ENCODE peak calls at places on chromosomes 3 and 15, in five cellular contexts. V, O, G, U and K are unnamed samples.

GRCh38 chr15:63553388-63553791 is 43.8 kb upstream of the FBXL22 start:
- DNase-seq in O (peak), V (peak), U (no peak), G (no peak), K (no peak)

GRCh38 chr15:84750583-84751092 is 2.2 kb downstream of the ZNF592 start:
- DNase-seq in U (no peak), V (no peak), G (no peak), O (no peak), K (no peak)

GRCh38 chr3:197023998-197024651 is 5.5 kb downstream of the MELTF start:
- DNase-seq in O (no peak), G (no peak), U (no peak), V (no peak), K (no peak)

GRCh38 chr15:36210426-36210825 is 369.0 kb upstream of the CDIN1 start:
- DNase-seq in G (no peak), O (no peak), V (no peak), U (no peak), K (no peak)

GRCh38 chr3:196341142-196341541 is 3.0 kb upstream of the TM4SF19 start:
- DNase-seq in U (no peak), O (no peak), G (no peak), V (no peak), K (no peak)

GRCh38 chr3:89525597-89525996 is 418.2 kb downstream of the EPHA3 start:
- DNase-seq in V (no peak), G (no peak), O (no peak), U (no peak), K (no peak)

GRCh38 chr3:39972508-39972907 is 163.1 kb downstream of the MYRIP start:
- DNase-seq in O (no peak), U (no peak), V (no peak), G (no peak), K (no peak)

GRCh38 chr3:22103423-22103822 is 352.4 kb upstream of the ZNF385D start:
- DNase-seq in O (no peak), G (no peak), U (no peak), V (no peak), K (no peak)

GRCh38 chr15:80703965-80704364 is 8.9 kb downstream of the ABHD17C start:
- DNase-seq in O (no peak), U (no peak), V (no peak), G (no peak), K (no peak)

GRCh38 chr3:140898340-140899180 is 43.1 kb upstream of the SLC25A36 start:
- DNase-seq in O (peak), V (peak), G (peak), U (no peak), K (no peak)

GRCh38 chr3:121975702-121976302 is 46.2 kb downstream of the ILDR1 start:
- DNase-seq in O (no peak), G (no peak), V (no peak), U (no peak), K (no peak)

GRCh38 chr3:106030620-106030945 is 161.8 kb upstream of the CBLB start:
- DNase-seq in O (no peak), V (no peak), G (no peak), U (no peak), K (no peak)

GRCh38 chr3:110400315-110400714 is 671.3 kb upstream of the NECTIN3 start:
- DNase-seq in U (no peak), V (no peak), O (no peak), G (no peak), K (no peak)

GRCh38 chr15:40282144-40282869 is 557 bp downstream of the ANKRD63 start:
- DNase-seq in U (peak), G (peak), O (no peak), V (no peak), K (peak)

GRCh38 chr3:171801738-171802600 is 8.3 kb downstream of the PLD1 start:
- DNase-seq in O (peak), V (no peak), G (no peak), U (no peak), K (no peak)

GRCh38 chr15:49734831-49735508 is 114.1 kb downstream of the DTWD1 start:
- DNase-seq in G (no peak), V (no peak), O (no peak), U (no peak), K (no peak)

GRCh38 chr3:198080521-198081384 is 120.7 kb downstream of the LMLN start:
- DNase-seq in G (peak), U (peak), V (peak), O (peak), K (peak)

GRCh38 chr15:50219820-50220219 is 37.8 kb downstream of the SLC27A2 start:
- DNase-seq in O (no peak), U (no peak), G (no peak), V (no peak), K (no peak)

GRCh38 chr15:73982251-73982962 is 9.7 kb downstream of the STOML1 start:
- DNase-seq in G (no peak), U (peak), O (peak), V (no peak), K (peak)

GRCh38 chr3:76063019-76063418 is 277.7 kb upstream of the ZNF717 start:
- DNase-seq in O (peak), U (no peak), V (peak), G (no peak), K (no peak)

GRCh38 chr15:74173545-74174215 is at the start of gene ISLR:
- DNase-seq in U (peak), G (no peak), O (peak), V (no peak), K (peak)

GRCh38 chr3:20573175-20573574 is 387.2 kb upstream of the SGO1 start:
- DNase-seq in O (no peak), G (no peak), U (no peak), V (no peak), K (no peak)

GRCh38 chr15:66879968-66880367 is 177.9 kb downstream of the SMAD6 start:
- DNase-seq in G (no peak), O (no peak), V (no peak), U (no peak), K (no peak)

GRCh38 chr3:187027531-187027936 is 97.2 kb downstream of the ST6GAL1 start:
- DNase-seq in U (no peak), V (no peak), O (no peak), G (no peak), K (no peak)

GRCh38 chr15:37618368-37618767 is 316.1 kb upstream of the TMCO5A start:
- DNase-seq in V (no peak), O (no peak), G (no peak), U (no peak), K (no peak)

GRCh38 chr3:10551821-10552630 is 46.6 kb upstream of the ATP2B2 start:
- DNase-seq in G (no peak), O (no peak), V (peak), U (peak), K (peak)

GRCh38 chr3:164174049-164174448 is 904.2 kb downstream of the SI start:
- DNase-seq in O (no peak), U (no peak), G (no peak), V (no peak), K (no peak)

GRCh38 chr15:34696506-34696905 is 58.3 kb downstream of the GJD2 start:
- DNase-seq in U (no peak), V (no peak), O (no peak), G (no peak), K (no peak)

GRCh38 chr3:99720985-99721632 is 82.7 kb downstream of the COL8A1 start:
- DNase-seq in U (peak), G (peak), V (no peak), O (no peak), K (peak)

GRCh38 chr15:51696566-51696965 is 15.3 kb downstream of the SCG3 start:
- DNase-seq in G (no peak), V (no peak), O (no peak), U (no peak), K (no peak)

GRCh38 chr3:113628788-113629187 is 67.7 kb downstream of the USF3 start:
- DNase-seq in U (no peak), V (no peak), G (no peak), O (no peak), K (no peak)

GRCh38 chr3:33971055-33971454 is 172.6 kb downstream of the PDCD6IP start:
- DNase-seq in O (no peak), U (no peak), V (no peak), G (no peak), K (no peak)

GRCh38 chr15:59622289-59622688 is 10.7 kb downstream of the GCNT3 start:
- DNase-seq in V (peak), O (peak), G (no peak), U (no peak), K (no peak)

GRCh38 chr3:195908439-195909293 is at the start of gene TNK2:
- DNase-seq in U (peak), V (no peak), G (no peak), O (no peak), K (peak)

GRCh38 chr15:90629217-90629616 is 87.9 kb upstream of the BLM start:
- DNase-seq in G (no peak), V (no peak), O (no peak), U (no peak), K (no peak)

GRCh38 chr3:85081191-85081895 is 122.6 kb downstream of the CADM2 start:
- DNase-seq in O (peak), U (no peak), G (no peak), V (no peak), K (no peak)